ENCODE peak calls at places on chromosomes 2 and 18, in four cellular contexts. U is B cell, R is endothelial cell, A is astrocyte of the spinal cord. F is an unnamed sample.

GRCh38 chr2:27212626-27213471 is 781 bp upstream of the SLC5A6 start:
- DNase-seq in U (peak; percentile 74), A (peak; percentile 68), R (peak; percentile 8), F (peak; percentile 77)

GRCh38 chr2:101406867-101407266 is 19.6 kb upstream of the CREG2 start:
- DNase-seq in U (no peak), A (peak; percentile 74), R (no peak), F (peak; percentile 77)

GRCh38 chr18:48826271-48826670 is 124.5 kb downstream of the SMAD7 start:
- DNase-seq in U (no peak), R (no peak), A (no peak), F (no peak)

GRCh38 chr2:219073413-219074129 is 12.8 kb upstream of the IHH start:
- DNase-seq in R (peak; percentile 65), U (no peak), A (peak; percentile 79), F (peak; percentile 69)

GRCh38 chr2:128472789-128473174 is 154.1 kb upstream of the HS6ST1 start:
- DNase-seq in R (no peak), A (no peak), U (no peak), F (peak; percentile 22)

GRCh38 chr18:78664851-78665250 is 314.8 kb upstream of the SALL3 start:
- DNase-seq in U (no peak), R (no peak), A (no peak), F (no peak)

GRCh38 chr2:54966165-54966819 is 84.0 kb downstream of the RTN4 start:
- DNase-seq in U (no peak), R (peak; percentile 44), A (no peak), F (no peak)

GRCh38 chr2:15901095-15901807 is 39.1 kb upstream of the MYCN start:
- DNase-seq in U (no peak), A (no peak), R (no peak), F (no peak)

GRCh38 chr2:64330691-64331429 is 123.1 kb upstream of the LGALSL start:
- DNase-seq in R (peak; percentile 84), U (peak; percentile 38), A (peak; percentile 88), F (peak; percentile 96)

DNA sequence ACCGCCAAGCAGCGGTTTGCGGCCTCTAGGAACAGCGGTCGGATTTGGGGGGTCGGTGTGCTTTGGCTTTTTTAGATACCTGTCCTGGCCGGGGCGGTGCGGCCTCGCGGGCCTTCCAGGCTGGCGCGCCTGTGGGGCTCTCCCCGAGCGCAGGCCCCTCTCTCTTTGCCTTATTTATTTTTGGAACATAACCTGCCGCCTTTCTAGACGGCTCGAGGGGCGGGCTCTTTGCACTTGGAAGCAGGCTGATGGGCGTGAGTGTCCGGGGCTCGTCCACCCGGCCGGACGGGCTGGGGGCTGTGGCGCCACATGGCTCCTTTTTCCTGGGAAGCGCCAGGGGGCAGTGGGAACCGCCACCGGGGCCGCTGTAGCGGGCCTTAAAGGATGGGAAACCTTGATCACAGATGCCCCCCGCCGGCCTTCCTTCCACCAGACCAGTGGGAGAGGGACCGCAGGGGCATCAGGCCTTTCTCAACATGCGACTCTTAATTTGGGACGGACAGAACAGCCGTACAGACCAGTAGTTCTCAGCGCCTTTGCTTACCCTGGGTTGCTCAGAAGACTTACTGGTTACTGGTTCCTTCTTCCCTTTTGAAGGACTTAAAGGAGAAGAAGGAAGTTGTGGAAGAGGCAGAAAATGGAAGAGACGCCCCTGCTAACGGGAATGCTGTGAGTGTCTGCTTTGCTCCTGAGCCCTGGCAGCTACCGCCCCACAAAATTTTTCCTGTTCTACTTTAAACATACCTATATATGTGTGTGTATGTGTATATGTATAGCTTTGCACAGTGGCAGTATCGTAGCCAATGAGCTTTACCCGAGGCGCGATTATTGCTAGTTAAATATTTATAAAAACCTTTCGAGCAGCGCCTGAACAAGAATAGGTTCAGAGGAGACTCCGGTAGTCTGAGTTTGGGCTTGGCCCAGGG is 2.7 kb downstream of the PTMA start:
- DNase-seq in R (peak; percentile 62), A (peak; percentile 35), U (no peak), F (no peak)
- TF ChIP-seq CTCF in R (no peak), A (peak; percentile 37), U (no peak), F (peak; percentile 28)

GRCh38 chr18:56001576-56001975 is 413.6 kb upstream of the TCF4 start:
- DNase-seq in R (no peak), A (peak; percentile 51), U (no peak), F (no peak)
- TF ChIP-seq CTCF in R (no peak), A (no peak), U (no peak), F (no peak)

GRCh38 chr2:66771359-66771978 is 336.5 kb downstream of the MEIS1 start:
- DNase-seq in U (no peak), A (peak; percentile 6), R (no peak), F (peak; percentile 34)

GRCh38 chr2:66775730-66776422 is 341.0 kb downstream of the MEIS1 start:
- DNase-seq in A (no peak), U (no peak), R (no peak), F (no peak)

DNA sequence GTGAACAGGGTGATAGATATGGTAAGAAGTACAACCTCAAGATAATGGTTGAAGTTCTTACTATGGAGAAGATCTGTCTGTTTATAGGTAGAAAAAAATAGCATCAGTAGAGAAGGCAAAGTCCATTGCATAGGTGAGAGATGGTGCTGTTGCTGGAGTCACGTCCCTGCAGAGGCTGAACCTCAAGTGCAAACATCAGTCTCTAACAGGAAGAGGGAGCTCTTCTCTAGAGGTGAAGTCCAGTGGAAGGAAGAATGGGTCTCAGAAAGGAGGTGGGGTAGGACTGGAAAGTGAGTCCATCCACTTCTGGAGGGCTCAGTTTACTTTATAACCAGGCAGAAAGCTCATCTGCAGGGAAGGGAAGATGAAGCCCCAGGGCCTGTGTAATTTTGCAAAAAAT is 337.7 kb downstream of the MEIS1 start:
- DNase-seq in A (no peak), U (no peak), R (no peak), F (no peak)
- TF ChIP-seq CTCF in A (no peak), U (no peak), R (no peak), F (no peak)

GRCh38 chr18:45619826-45620201 is 4.5 kb downstream of the SLC14A2 start:
- DNase-seq in A (no peak), R (no peak), U (no peak), F (no peak)

GRCh38 chr18:45617284-45617683 is 2.0 kb downstream of the SLC14A2 start:
- DNase-seq in U (no peak), R (no peak), A (peak; percentile 88), F (peak; percentile 95)

GRCh38 chr18:45621068-45621511 is 5.8 kb downstream of the SLC14A2 start:
- DNase-seq in R (peak; percentile 41), U (peak; percentile 62), A (peak; percentile 52), F (peak; percentile 62)

DNA sequence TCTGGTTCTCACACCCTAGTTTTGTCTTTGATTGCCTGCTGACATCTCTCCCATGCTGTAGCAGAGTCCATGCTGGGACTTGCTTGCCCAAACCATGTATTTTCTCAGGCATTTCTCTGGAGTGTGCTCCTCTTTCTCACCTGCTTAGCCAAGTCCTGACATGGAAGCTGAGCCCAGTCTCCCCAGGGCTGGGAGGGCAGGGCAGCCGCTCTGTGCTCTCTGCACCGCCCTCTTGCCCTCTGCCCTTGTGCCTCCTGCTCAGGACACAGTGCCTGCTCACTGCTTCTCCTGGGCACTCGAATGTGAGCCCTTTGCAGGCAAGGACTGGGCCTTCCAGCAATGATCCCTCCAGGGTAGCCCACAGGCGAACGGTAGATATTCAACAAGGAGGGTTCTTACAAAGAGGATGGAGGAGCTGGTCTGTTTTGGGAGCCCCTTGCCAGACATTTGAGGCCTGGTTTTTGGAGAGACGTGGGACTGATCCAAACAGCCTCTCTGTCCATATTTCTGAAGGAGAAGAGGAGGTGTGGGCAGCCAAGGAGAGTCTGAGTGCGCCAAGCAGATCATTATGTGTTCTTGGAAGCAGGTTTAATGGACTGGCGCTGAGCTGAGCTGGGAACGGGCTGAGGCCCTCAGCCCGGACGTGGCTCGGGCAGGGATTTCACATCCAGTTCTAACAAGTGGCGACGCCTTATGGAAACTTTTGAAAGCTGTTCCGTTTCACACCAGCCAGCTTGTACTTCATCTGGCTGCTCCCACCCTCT is 4.0 kb downstream of the SLC14A2 start:
- DNase-seq in R (no peak), U (no peak), A (no peak), F (peak; percentile 70)
- TF ChIP-seq CTCF in R (no peak), U (no peak), A (no peak), F (peak; percentile 5)

GRCh38 chr2:96264656-96265348 is 995 bp downstream of the TMEM127 start:
- DNase-seq in A (peak; percentile 46), R (peak; percentile 50), U (peak; percentile 68), F (peak; percentile 44)
- TF ChIP-seq CTCF in A (peak; percentile 67), R (no peak), U (peak; percentile 63), F (peak; percentile 48)

GRCh38 chr2:23503682-23504081 is 118.7 kb downstream of the KLHL29 start:
- DNase-seq in A (no peak), U (no peak), R (no peak), F (no peak)

GRCh38 chr2:23504591-23504990 is 119.6 kb downstream of the KLHL29 start:
- DNase-seq in U (no peak), A (no peak), R (no peak), F (no peak)

GRCh38 chr2:23506460-23507266 is 121.7 kb downstream of the KLHL29 start:
- DNase-seq in R (no peak), A (no peak), U (no peak), F (peak; percentile 68)

GRCh38 chr2:23505984-23506380 is 121.0 kb downstream of the KLHL29 start:
- DNase-seq in U (no peak), A (no peak), R (no peak), F (peak; percentile 66)

GRCh38 chr2:23505218-23505983 is 120.4 kb downstream of the KLHL29 start:
- DNase-seq in U (no peak), R (no peak), A (no peak), F (no peak)
- TF ChIP-seq CTCF in U (no peak), R (no peak), A (no peak), F (no peak)

GRCh38 chr2:223760838-223761502 is 76.4 kb downstream of the AP1S3 start:
- DNase-seq in A (peak; percentile 88), U (no peak), R (no peak), F (peak; percentile 65)
- TF ChIP-seq CTCF in A (peak; percentile 43), U (no peak), R (no peak), F (peak; percentile 5)

GRCh38 chr2:199463708-199464613 is 6.2 kb upstream of the SATB2 start:
- DNase-seq in R (peak; percentile 19), U (no peak), A (no peak), F (no peak)
- TF ChIP-seq CTCF in R (peak; percentile 22), U (no peak), A (no peak), F (no peak)

GRCh38 chr18:63844254-63844653 is 43.3 kb upstream of the SERPINB2 start:
- DNase-seq in R (no peak), A (peak; percentile 64), U (no peak), F (peak; percentile 71)

GRCh38 chr18:63850636-63851035 is 36.9 kb upstream of the SERPINB2 start:
- DNase-seq in A (no peak), U (no peak), R (no peak), F (no peak)

GRCh38 chr18:63848159-63848558 is 39.3 kb upstream of the SERPINB2 start:
- DNase-seq in R (peak; percentile 19), U (no peak), A (peak; percentile 72), F (peak; percentile 78)

GRCh38 chr18:63850010-63850409 is 37.5 kb upstream of the SERPINB2 start:
- DNase-seq in A (no peak), U (no peak), R (peak; percentile 47), F (peak; percentile 30)
- TF ChIP-seq CTCF in A (peak; percentile 65), U (no peak), R (peak; percentile 20), F (peak; percentile 53)